ENCODE peak calls at places on chromosome 16, in seven cellular contexts. One of them, this sample, is unnamed.

GRCh38 chr16:67481561-67482259 is 753 bp upstream of the ATP6V0D1 start:
- DNase-seq in mesendoderm: no peak
- DNase-seq in IMR-90: peak; percentile 43
- DNase-seq in H1: no peak
- DNase-seq in mesenchymal stem cell: no peak
- DNase-seq in neuronal stem cell: no peak
- DNase-seq in trophoblast cell: no peak
- DNase-seq in this sample: no peak

GRCh38 chr16:58471209-58471975 is 28.6 kb upstream of the NDRG4 start:
- DNase-seq in mesendoderm: no peak
- DNase-seq in IMR-90: no peak
- DNase-seq in H1: no peak
- DNase-seq in mesenchymal stem cell: no peak
- DNase-seq in neuronal stem cell: no peak
- DNase-seq in trophoblast cell: no peak
- DNase-seq in this sample: no peak

GRCh38 chr16:57612494-57612893 is 15.9 kb upstream of the ADGRG1 start:
- DNase-seq in mesendoderm: no peak
- DNase-seq in IMR-90: no peak
- DNase-seq in H1: peak; percentile 22
- DNase-seq in mesenchymal stem cell: no peak
- DNase-seq in neuronal stem cell: no peak
- DNase-seq in trophoblast cell: no peak
- DNase-seq in this sample: peak; percentile 14

GRCh38 chr16:57128787-57129389 is 36.5 kb downstream of the CPNE2 start:
- DNase-seq in mesendoderm: no peak
- DNase-seq in IMR-90: no peak
- DNase-seq in H1: no peak
- DNase-seq in mesenchymal stem cell: no peak
- DNase-seq in neuronal stem cell: no peak
- DNase-seq in trophoblast cell: no peak
- DNase-seq in this sample: no peak

GRCh38 chr16:10876799-10877341 is at the start of gene CIITA:
- DNase-seq in mesendoderm: no peak
- DNase-seq in IMR-90: peak; percentile 86
- DNase-seq in H1: no peak
- DNase-seq in mesenchymal stem cell: no peak
- DNase-seq in neuronal stem cell: no peak
- DNase-seq in trophoblast cell: peak; percentile 16
- DNase-seq in this sample: peak; percentile 41

GRCh38 chr16:69204106-69204655 is 17.2 kb downstream of the SNTB2 start:
- DNase-seq in mesendoderm: no peak
- DNase-seq in IMR-90: no peak
- DNase-seq in H1: no peak
- DNase-seq in mesenchymal stem cell: no peak
- DNase-seq in neuronal stem cell: no peak
- DNase-seq in trophoblast cell: no peak
- DNase-seq in this sample: no peak

GRCh38 chr16:67805718-67806427 is 487 bp downstream of the RANBP10 start:
- DNase-seq in mesendoderm: no peak
- DNase-seq in IMR-90: no peak
- DNase-seq in H1: no peak
- DNase-seq in mesenchymal stem cell: peak; percentile 19
- DNase-seq in neuronal stem cell: no peak
- DNase-seq in trophoblast cell: peak; percentile 7
- DNase-seq in this sample: no peak

GRCh38 chr16:50692999-50693781 is at the start of gene NOD2:
- DNase-seq in mesendoderm: peak; percentile 18
- DNase-seq in IMR-90: no peak
- DNase-seq in H1: peak; percentile 61
- DNase-seq in mesenchymal stem cell: no peak
- DNase-seq in neuronal stem cell: peak; percentile 11
- DNase-seq in trophoblast cell: no peak
- DNase-seq in this sample: peak; percentile 53

GRCh38 chr16:84648595-84649510 is 542 bp downstream of the KLHL36 start:
- DNase-seq in mesendoderm: no peak
- DNase-seq in IMR-90: no peak
- DNase-seq in H1: peak; percentile 72
- DNase-seq in mesenchymal stem cell: peak; percentile 51
- DNase-seq in neuronal stem cell: no peak
- DNase-seq in trophoblast cell: peak; percentile 25
- DNase-seq in this sample: no peak

GRCh38 chr16:85675528-85675927 is 13.2 kb downstream of the GINS2 start:
- DNase-seq in mesendoderm: no peak
- DNase-seq in IMR-90: peak; percentile 56
- DNase-seq in H1: no peak
- DNase-seq in mesenchymal stem cell: peak; percentile 48
- DNase-seq in neuronal stem cell: no peak
- DNase-seq in trophoblast cell: no peak
- DNase-seq in this sample: no peak

GRCh38 chr16:88466949-88467348 is 13.9 kb downstream of the ZFPM1 start:
- DNase-seq in mesendoderm: no peak
- DNase-seq in IMR-90: no peak
- DNase-seq in H1: no peak
- DNase-seq in mesenchymal stem cell: no peak
- DNase-seq in neuronal stem cell: no peak
- DNase-seq in trophoblast cell: no peak
- DNase-seq in this sample: no peak

DNA sequence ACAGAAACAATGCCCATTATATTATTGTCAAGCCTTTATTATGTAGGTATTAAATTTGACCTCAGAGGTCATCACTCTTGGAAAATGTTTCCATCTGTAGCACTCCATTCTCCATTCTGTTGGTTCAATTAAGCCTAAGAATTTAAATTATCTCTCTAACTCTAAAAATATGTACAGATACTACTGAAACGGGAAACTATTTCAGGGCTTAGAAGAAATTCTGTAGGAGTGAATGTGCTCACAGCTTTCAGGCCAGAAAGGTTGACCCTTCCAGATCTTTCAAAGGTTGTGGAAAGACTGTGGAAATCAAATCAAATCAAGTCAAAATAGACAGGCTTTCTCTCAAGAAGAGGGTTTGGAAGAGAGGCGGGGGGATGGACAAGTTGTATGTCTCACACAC is 138.8 kb upstream of the ZFHX3 start:
- DNase-seq in mesendoderm: no peak
- DNase-seq in IMR-90: no peak
- DNase-seq in H1: no peak
- DNase-seq in mesenchymal stem cell: no peak
- DNase-seq in neuronal stem cell: no peak
- DNase-seq in trophoblast cell: no peak
- DNase-seq in this sample: no peak
- H2BK120ac ChIP-seq in mesendoderm: no peak overlapping the region
- H2BK120ac ChIP-seq in IMR-90: no peak overlapping the region
- H2BK120ac ChIP-seq in H1: no peak overlapping the region
- H2BK120ac ChIP-seq in mesenchymal stem cell: no peak overlapping the region
- H2BK120ac ChIP-seq in neuronal stem cell: no peak overlapping the region
- H2BK120ac ChIP-seq in trophoblast cell: no peak overlapping the region
- H2BK120ac ChIP-seq in this sample: no peak overlapping the region

GRCh38 chr16:375212-375611 is 4.9 kb upstream of the MRPL28 start:
- DNase-seq in mesendoderm: no peak
- DNase-seq in IMR-90: no peak
- DNase-seq in H1: no peak
- DNase-seq in mesenchymal stem cell: no peak
- DNase-seq in neuronal stem cell: no peak
- DNase-seq in trophoblast cell: no peak
- DNase-seq in this sample: no peak

GRCh38 chr16:375927-376816 is 5.6 kb downstream of the PGAP6 start:
- DNase-seq in mesendoderm: no peak
- DNase-seq in IMR-90: no peak
- DNase-seq in H1: no peak
- DNase-seq in mesenchymal stem cell: no peak
- DNase-seq in neuronal stem cell: no peak
- DNase-seq in trophoblast cell: no peak
- DNase-seq in this sample: no peak

GRCh38 chr16:378821-379182 is 3.0 kb downstream of the PGAP6 start:
- DNase-seq in mesendoderm: no peak
- DNase-seq in IMR-90: no peak
- DNase-seq in H1: no peak
- DNase-seq in mesenchymal stem cell: no peak
- DNase-seq in neuronal stem cell: no peak
- DNase-seq in trophoblast cell: no peak
- DNase-seq in this sample: no peak

GRCh38 chr16:377419-377951 is 4.3 kb downstream of the PGAP6 start:
- DNase-seq in mesendoderm: no peak
- DNase-seq in IMR-90: no peak
- DNase-seq in H1: no peak
- DNase-seq in mesenchymal stem cell: no peak
- DNase-seq in neuronal stem cell: no peak
- DNase-seq in trophoblast cell: no peak
- DNase-seq in this sample: no peak

DNA sequence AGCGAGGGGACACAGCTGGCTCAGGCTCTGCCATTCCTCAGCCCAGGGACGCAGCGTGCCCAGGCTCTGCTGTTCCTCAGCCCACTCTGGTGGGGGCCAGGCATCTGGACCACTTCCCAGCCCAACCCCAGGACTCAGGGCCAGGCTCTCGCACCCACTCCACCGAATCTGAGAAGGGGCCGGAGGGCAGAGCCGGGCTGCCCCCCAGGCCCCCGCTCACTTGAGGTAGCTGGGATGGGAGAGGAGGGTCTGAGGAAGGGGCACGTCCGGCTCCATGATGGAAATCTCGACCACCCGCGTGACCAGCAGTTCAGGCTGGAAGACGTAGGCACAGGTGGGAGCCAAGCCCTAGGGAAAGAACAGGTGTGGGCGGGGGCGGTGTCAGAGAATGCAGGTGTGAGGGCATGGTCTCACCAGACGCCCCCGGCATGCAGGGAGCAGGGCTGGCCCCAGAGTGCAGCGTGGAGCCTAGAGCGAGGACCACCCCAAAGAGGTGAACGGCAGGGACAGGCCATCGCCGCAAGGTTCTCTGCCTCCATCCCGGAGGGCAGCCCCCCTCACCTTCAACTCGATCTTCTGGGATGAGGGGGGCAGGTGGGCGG is 4.9 kb downstream of the PGAP6 start:
- DNase-seq in mesendoderm: no peak
- DNase-seq in IMR-90: no peak
- DNase-seq in H1: no peak
- DNase-seq in mesenchymal stem cell: no peak
- DNase-seq in neuronal stem cell: no peak
- DNase-seq in trophoblast cell: no peak
- DNase-seq in this sample: no peak
- H3K23ac ChIP-seq in mesendoderm: no peak overlapping the region
- H3K23ac ChIP-seq in IMR-90: no peak overlapping the region
- H3K23ac ChIP-seq in H1: no peak overlapping the region
- H3K23ac ChIP-seq in mesenchymal stem cell: no peak overlapping the region
- H3K23ac ChIP-seq in neuronal stem cell: peak overlapping the region; percentile 55
- H3K23ac ChIP-seq in trophoblast cell: no peak overlapping the region
- H3K23ac ChIP-seq in this sample: no peak overlapping the region

DNA sequence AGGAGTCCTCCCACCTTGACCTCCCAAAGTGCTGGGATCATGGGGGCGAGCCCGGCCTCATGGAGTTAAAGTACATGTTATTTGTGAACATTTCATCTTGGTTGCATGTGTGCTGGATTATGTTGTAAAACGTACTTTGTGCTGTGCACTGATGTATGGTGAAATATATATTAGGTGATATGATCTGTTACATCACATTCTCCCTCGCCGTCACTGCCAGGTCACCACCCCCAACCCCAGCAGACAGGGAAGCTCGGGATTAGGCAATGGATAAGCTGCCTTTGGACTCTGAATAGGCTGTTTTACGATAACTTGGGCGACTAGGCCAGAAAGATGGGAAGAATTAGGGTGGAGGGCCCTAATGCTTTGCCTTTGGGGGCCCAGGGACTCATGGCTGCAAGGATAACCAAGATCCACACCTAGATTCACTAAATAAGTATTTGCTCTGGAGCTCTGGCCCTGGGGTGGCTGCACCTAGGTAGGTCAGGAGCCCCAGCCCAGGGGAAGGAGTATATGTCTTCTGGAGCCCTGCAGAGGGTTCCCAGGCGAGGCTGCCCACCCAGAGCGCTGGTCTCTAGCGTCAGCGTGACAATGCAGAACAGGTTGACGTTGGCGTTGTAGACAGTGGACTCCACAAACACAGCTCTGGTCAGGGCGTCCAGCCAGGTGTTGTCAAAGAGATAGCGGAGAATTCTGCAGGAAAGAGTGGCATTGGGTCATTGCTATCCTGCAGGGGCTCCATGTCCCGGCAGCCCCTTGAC is 27.1 kb upstream of the GCSH start:
- DNase-seq in mesendoderm: no peak
- DNase-seq in IMR-90: no peak
- DNase-seq in H1: no peak
- DNase-seq in mesenchymal stem cell: no peak
- DNase-seq in neuronal stem cell: no peak
- DNase-seq in trophoblast cell: no peak
- DNase-seq in this sample: no peak
- H2BK120ac ChIP-seq in mesendoderm: no peak overlapping the region
- H2BK120ac ChIP-seq in IMR-90: no peak overlapping the region
- H2BK120ac ChIP-seq in H1: no peak overlapping the region
- H2BK120ac ChIP-seq in mesenchymal stem cell: no peak overlapping the region
- H2BK120ac ChIP-seq in neuronal stem cell: no peak overlapping the region
- H2BK120ac ChIP-seq in trophoblast cell: no peak overlapping the region
- H2BK120ac ChIP-seq in this sample: no peak overlapping the region

GRCh38 chr16:19077879-19078278 is 10.5 kb downstream of the COQ7 start:
- DNase-seq in mesendoderm: no peak
- DNase-seq in IMR-90: no peak
- DNase-seq in H1: no peak
- DNase-seq in mesenchymal stem cell: no peak
- DNase-seq in neuronal stem cell: no peak
- DNase-seq in trophoblast cell: no peak
- DNase-seq in this sample: no peak
- H3K23ac ChIP-seq in mesendoderm: no peak overlapping the region
- H3K23ac ChIP-seq in IMR-90: no peak overlapping the region
- H3K23ac ChIP-seq in H1: no peak overlapping the region
- H3K23ac ChIP-seq in mesenchymal stem cell: no peak overlapping the region
- H3K23ac ChIP-seq in neuronal stem cell: no peak overlapping the region
- H3K23ac ChIP-seq in trophoblast cell: no peak overlapping the region
- H3K23ac ChIP-seq in this sample: no peak overlapping the region

DNA sequence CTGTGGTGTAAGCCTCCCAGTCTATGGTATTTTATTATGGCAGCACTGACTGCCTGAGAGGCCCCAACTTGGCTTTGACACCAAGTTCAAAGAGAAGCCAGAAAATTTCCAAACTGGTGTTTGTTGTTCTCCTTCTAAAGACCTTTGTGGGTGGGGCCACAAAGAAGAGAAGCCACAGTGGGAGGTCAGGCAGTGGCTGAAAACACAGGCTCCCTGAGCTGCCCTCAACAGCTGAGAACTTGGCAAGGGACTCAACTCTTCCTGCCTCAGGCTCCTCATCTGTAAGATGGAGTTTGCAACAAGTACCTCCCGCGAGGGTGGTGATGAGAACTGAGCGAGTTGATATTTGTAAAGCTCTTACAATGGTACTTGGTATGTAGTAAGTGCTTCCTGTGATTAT is 18.2 kb downstream of the CES5A start:
- DNase-seq in mesendoderm: no peak
- DNase-seq in IMR-90: no peak
- DNase-seq in H1: no peak
- DNase-seq in mesenchymal stem cell: no peak
- DNase-seq in neuronal stem cell: no peak
- DNase-seq in trophoblast cell: no peak
- DNase-seq in this sample: no peak
- H2BK120ac ChIP-seq in mesendoderm: no peak overlapping the region
- H2BK120ac ChIP-seq in IMR-90: no peak overlapping the region
- H2BK120ac ChIP-seq in H1: no peak overlapping the region
- H2BK120ac ChIP-seq in mesenchymal stem cell: no peak overlapping the region
- H2BK120ac ChIP-seq in neuronal stem cell: no peak overlapping the region
- H2BK120ac ChIP-seq in trophoblast cell: no peak overlapping the region
- H2BK120ac ChIP-seq in this sample: no peak overlapping the region

GRCh38 chr16:4367393-4367856 is 4.2 kb upstream of the VASN start:
- DNase-seq in mesendoderm: no peak
- DNase-seq in IMR-90: no peak
- DNase-seq in H1: no peak
- DNase-seq in mesenchymal stem cell: no peak
- DNase-seq in neuronal stem cell: no peak
- DNase-seq in trophoblast cell: no peak
- DNase-seq in this sample: no peak
- H3K23ac ChIP-seq in mesendoderm: no peak overlapping the region
- H3K23ac ChIP-seq in IMR-90: no peak overlapping the region
- H3K23ac ChIP-seq in H1: no peak overlapping the region
- H3K23ac ChIP-seq in mesenchymal stem cell: no peak overlapping the region
- H3K23ac ChIP-seq in neuronal stem cell: peak overlapping the region; percentile 66
- H3K23ac ChIP-seq in trophoblast cell: no peak overlapping the region
- H3K23ac ChIP-seq in this sample: no peak overlapping the region

This sample was measured in H9.